ENCODE peak calls at places on chromosomes 3 and 15, in six cellular contexts. R is AG04450, M is ovary, Z is RWPE1, K is tibial nerve, B is sigmoid colon. P is an unnamed sample.

GRCh38 chr15:25767356-25768151 is 95.6 kb downstream of the ATP10A start:
- DNase-seq in K (no peak), Z (no peak), B (no peak), M (no peak), R (no peak), P (no peak)

GRCh38 chr15:86247249-86247955 is 167.7 kb downstream of the AGBL1 start:
- DNase-seq in M (no peak), Z (no peak), B (no peak), R (no peak), K (no peak), P (no peak)

GRCh38 chr15:29920515-29920914 is 98.2 kb upstream of the TJP1 start:
- DNase-seq in R (no peak), B (no peak), Z (peak), M (no peak), K (no peak), P (peak)

GRCh38 chr3:41612853-41613252 is 349.1 kb downstream of the ULK4 start:
- DNase-seq in K (no peak), M (no peak), Z (no peak), B (no peak), R (no peak), P (no peak)

GRCh38 chr3:147930417-147930816 is 521.3 kb downstream of the ZIC1 start:
- DNase-seq in R (no peak), Z (peak), M (no peak), K (no peak), B (no peak), P (no peak)

GRCh38 chr3:182673336-182673735 is 120.0 kb upstream of the ATP11B start:
- DNase-seq in Z (no peak), B (no peak), R (no peak), K (no peak), M (no peak), P (no peak)

GRCh38 chr15:44193651-44194396 is 1.2 kb downstream of the FRMD5 start:
- DNase-seq in B (no peak), R (no peak), K (no peak), Z (peak), M (no peak), P (no peak)

GRCh38 chr3:107690522-107691138 is 167.9 kb downstream of the BBX start:
- DNase-seq in Z (peak), R (peak), K (no peak), M (no peak), B (no peak), P (no peak)

GRCh38 chr15:45473068-45473467 is 49.5 kb downstream of the SLC30A4 start:
- DNase-seq in K (no peak), R (no peak), Z (no peak), B (no peak), M (no peak), P (no peak)

DNA sequence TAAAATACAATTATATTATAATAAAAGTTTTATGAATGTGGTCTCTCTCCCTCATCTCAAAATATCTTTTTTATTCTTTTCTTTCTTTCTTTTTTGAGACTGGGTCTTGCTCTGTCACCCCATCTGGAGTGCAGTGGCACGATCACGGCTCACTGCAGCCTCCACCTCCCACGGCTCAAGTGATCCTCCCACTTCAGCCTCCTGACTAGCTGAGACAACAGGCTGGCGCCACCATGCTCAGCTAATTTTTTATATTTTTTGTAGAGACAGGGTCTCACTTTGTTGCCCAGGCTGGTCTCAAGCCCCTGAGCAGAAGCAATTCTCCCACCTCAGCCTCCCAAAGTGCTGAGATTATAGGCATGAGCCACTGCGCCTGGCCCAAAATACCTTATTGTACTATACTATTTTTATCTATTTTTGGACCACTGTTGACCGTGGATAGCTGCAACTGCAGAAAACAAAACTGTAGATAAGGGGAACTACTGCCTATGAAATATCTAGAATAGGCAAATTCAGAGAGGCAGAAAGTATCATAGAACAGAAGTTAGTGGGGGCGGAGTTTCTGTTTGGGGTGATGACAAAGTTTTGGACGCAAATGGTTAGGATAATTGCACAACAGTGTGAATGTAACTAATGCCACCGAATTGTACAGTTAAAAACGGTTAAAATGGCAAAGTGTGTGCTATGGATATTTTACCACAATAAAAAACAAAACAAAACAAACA is 66.6 kb downstream of the SLC12A8 start:
- DNase-seq in M (no peak), Z (no peak), B (peak), R (no peak), K (no peak), P (no peak)
- H3K27ac ChIP-seq in M (no peak), Z (no peak), B (peak), R (no peak), K (peak), P (no peak)

GRCh38 chr15:64249842-64250575 is 87.2 kb upstream of the PPIB start:
- DNase-seq in K (no peak), Z (peak), R (peak), B (no peak), M (no peak), P (no peak)
- H3K27ac ChIP-seq in K (no peak), Z (peak), R (no peak), B (peak), M (no peak), P (peak)

GRCh38 chr15:75620776-75621536 is 4.6 kb downstream of the SNUPN start:
- DNase-seq in B (peak), R (peak), K (peak), M (peak), Z (peak), P (peak)
- H3K27ac ChIP-seq in B (peak), R (peak), K (peak), M (no peak), Z (peak), P (no peak)

DNA sequence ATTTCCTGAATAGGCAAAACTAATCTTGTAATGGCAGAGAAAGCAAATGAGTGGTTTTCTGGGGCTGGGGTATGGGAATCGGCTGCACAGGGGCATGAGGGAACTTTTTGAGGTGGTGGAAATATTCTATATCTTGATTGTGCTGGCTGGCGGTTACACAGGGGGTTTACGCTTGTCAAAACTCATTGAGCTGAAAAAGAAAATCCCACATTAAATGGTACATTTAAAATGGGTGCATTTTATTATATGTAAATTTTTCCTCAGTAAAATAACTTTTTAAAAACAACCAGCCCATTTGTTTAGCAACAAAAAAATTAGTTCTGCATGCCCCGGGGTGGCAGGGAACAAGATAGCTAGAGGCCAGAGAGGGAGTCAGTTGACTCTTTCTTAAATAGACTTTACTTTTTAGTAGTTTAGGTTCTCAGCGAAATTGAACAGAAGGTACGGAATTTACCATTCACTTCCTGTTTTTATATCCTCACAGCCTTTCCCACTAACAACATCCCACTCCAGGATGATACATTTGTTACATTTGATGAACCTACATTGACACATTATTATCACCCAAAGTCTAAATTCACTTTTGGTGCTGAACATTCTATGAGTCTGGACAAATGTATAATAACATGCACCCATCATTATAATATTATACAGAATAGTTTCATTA is 41.2 kb upstream of the BCL2A1 start:
- DNase-seq in Z (no peak), R (no peak), K (no peak), B (no peak), M (no peak), P (no peak)
- H3K27ac ChIP-seq in Z (no peak), R (no peak), K (no peak), B (no peak), M (no peak), P (no peak)

DNA sequence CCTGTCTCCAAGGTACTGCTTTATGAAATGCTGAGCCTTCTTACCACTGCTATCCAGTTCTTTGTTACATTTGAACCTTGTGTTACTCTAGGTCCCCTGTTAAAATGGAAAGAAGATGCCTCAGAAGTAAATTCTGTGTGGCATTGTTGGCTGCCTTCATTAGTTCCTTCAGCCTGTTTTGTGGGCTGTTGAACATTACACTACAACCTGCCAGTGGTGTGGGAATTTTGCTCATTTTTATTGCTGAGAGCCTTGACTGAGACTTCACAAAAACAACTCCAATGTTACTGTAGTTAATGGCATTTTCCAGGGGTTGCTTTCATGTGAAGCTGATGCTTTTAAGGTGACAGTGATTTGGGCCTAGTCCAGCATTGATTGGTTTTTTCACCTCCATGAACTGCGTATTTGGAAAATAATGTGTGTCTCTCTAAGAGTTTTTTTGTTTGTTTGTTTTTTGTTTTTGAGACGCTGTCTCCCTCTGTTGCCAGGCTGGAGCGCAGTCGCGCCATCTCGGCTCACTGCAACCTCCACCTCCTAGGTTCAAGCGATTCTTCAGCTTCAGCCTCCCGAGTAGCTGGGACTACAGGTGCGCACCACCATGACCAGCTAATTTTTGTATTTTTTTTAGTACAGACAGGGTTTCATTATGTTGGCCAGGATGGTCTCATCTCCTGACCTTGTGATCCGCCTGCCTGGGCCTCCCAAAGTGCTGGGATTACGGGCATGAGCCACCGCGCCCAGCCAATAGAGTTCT is 4.3 kb downstream of the MAPK6 start:
- DNase-seq in R (no peak), B (no peak), M (no peak), Z (no peak), K (no peak), P (no peak)
- H3K27ac ChIP-seq in R (no peak), B (peak), M (no peak), Z (peak), K (no peak), P (no peak)

GRCh38 chr15:70812827-70813364 is 41.1 kb downstream of the LARP6 start:
- DNase-seq in K (no peak), Z (no peak), B (no peak), R (no peak), M (no peak), P (no peak)
- H3K27ac ChIP-seq in K (no peak), Z (no peak), B (no peak), R (no peak), M (no peak), P (no peak)

GRCh38 chr3:113008117-113008516 is 17.3 kb downstream of the GTPBP8 start:
- DNase-seq in Z (no peak), K (no peak), R (no peak), B (no peak), M (no peak), P (no peak)

GRCh38 chr3:113006350-113007056 is 15.7 kb downstream of the GTPBP8 start:
- DNase-seq in B (no peak), Z (no peak), M (no peak), K (no peak), R (no peak), P (no peak)

GRCh38 chr3:113002033-113002432 is 11.2 kb downstream of the GTPBP8 start:
- DNase-seq in Z (no peak), M (no peak), B (no peak), R (no peak), K (no peak), P (no peak)

GRCh38 chr3:113002676-113003075 is 11.9 kb downstream of the GTPBP8 start:
- DNase-seq in Z (no peak), K (no peak), B (no peak), R (no peak), M (no peak), P (no peak)

GRCh38 chr3:113005622-113006021 is 14.8 kb downstream of the GTPBP8 start:
- DNase-seq in R (no peak), Z (no peak), K (no peak), B (no peak), M (no peak), P (no peak)
- H3K27ac ChIP-seq in R (no peak), Z (no peak), K (no peak), B (no peak), M (no peak), P (no peak)

GRCh38 chr3:30256474-30256873 is 349.9 kb upstream of the TGFBR2 start:
- DNase-seq in R (no peak), Z (no peak), B (no peak), K (no peak), M (no peak), P (no peak)

GRCh38 chr3:30263238-30263920 is 343.0 kb upstream of the TGFBR2 start:
- DNase-seq in K (no peak), M (no peak), B (no peak), Z (no peak), R (no peak), P (no peak)

GRCh38 chr3:30259730-30260129 is 346.7 kb upstream of the TGFBR2 start:
- DNase-seq in B (no peak), R (no peak), K (no peak), Z (no peak), M (no peak), P (no peak)

GRCh38 chr3:30260747-30261146 is 345.7 kb upstream of the TGFBR2 start:
- DNase-seq in Z (no peak), M (no peak), R (no peak), K (no peak), B (no peak), P (no peak)

DNA sequence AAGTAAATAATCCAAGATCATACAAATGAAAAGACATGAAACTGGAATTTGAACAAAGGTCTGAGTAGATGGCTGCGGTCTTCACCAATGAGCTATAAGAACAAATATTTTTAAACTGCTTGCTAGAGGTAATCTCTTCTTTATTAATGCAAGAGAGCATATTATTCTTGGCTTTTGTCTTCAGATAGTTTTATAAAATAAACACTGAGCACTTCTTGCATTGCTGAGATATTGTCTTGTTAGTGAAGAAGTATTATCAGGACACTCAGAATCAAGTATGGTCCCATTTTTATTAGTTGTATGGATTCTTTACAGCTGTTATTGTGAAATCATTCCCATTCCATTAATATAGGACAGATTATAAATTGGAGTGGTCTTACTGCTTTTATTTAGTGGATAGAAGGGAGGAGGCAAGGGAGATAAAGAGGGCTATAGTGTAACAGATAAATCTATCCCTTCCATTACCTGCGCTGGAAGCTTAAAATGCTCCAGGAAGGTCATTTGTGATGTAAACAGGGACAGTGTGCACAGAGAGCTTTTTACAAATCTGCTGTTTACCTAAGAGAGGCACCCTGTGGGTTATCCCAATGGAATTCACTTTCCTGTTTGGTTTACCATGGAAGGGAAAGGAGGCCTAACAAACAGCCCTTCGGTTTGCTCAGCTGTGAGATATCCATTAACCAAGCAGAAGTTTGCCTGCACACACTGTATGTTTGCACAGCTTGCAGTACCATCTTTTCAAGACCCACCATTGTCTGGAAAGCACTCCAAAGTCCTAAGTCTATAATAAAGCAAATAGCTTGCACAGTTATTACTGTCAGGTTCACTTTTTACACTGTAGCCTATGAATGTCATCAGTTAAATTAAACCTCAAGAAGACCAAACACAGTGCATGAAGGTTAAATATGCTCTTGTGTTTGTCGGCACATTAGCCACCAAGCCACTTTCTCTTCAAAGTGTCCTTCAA is 347.7 kb upstream of the TGFBR2 start:
- DNase-seq in R (no peak), K (no peak), M (no peak), Z (no peak), B (no peak), P (peak)
- H3K27ac ChIP-seq in R (no peak), K (no peak), M (no peak), Z (no peak), B (no peak), P (no peak)

DNA sequence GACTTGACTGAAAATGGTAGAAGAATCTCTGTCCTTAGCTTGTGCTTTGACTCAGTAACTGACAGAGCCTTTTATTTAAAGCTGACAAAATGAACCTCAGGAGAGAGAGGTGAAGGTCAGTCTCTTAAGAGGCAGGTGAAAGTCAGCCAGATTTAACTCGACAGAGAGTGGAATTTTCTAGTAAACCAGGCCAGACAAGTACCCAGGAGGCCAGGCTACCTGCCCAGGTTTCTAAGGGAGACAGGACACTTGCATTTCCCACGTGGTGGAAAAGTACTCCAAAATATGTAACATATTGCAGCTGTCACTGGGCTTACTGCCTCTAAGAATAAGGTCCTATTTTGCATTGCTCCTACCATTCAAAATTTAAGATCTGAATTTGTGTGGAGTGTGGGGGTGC is 167.9 kb downstream of the FMN1 start:
- DNase-seq in M (no peak), B (no peak), Z (no peak), R (no peak), K (no peak), P (peak)
- H3K27ac ChIP-seq in M (no peak), B (no peak), Z (no peak), R (no peak), K (no peak), P (no peak)

P was measured in body of pancreas.